ENCODE peak calls at places on chromosomes 11 and 22, in six cellular contexts. A is adrenal gland, Q is upper lobe of right lung, Z is epithelial cell of esophagus, G is cardiac fibroblast, S is hepatocyte. U is an unnamed sample.

GRCh38 chr11:20723366-20723765 is 54.0 kb downstream of the NELL1 start:
- DNase-seq in A (no peak), Q (no peak), Z (no peak), G (no peak), S (no peak), U (no peak)

GRCh38 chr11:60457576-60457975 is 1.9 kb downstream of the MS4A1 start:
- DNase-seq in A (no peak), Q (no peak), Z (no peak), G (no peak), S (no peak), U (no peak)

GRCh38 chr22:39592104-39593060 is 21.8 kb downstream of the CACNA1I start:
- DNase-seq in A (peak), Q (no peak), Z (peak), G (peak), S (peak), U (peak)

GRCh38 chr11:28528217-28528616 is 420.0 kb downstream of the METTL15 start:
- DNase-seq in A (no peak), Q (no peak), Z (no peak), G (no peak), S (no peak), U (no peak)

GRCh38 chr22:24845036-24845918 is 39.3 kb downstream of the SGSM1 start:
- DNase-seq in A (peak), Q (no peak), Z (no peak), G (no peak), S (no peak), U (no peak)

GRCh38 chr22:36021649-36022048 is 7.0 kb downstream of the RBFOX2 start:
- DNase-seq in A (no peak), Q (no peak), Z (no peak), G (no peak), S (no peak), U (no peak)

GRCh38 chr11:96127596-96127959 is 203.7 kb upstream of the MTMR2 start:
- DNase-seq in A (no peak), Q (no peak), Z (no peak), G (no peak), S (no peak), U (no peak)

GRCh38 chr11:59708537-59708936 is 5.1 kb downstream of the OR10V1 start:
- DNase-seq in A (no peak), Q (no peak), Z (no peak), G (no peak), S (no peak), U (no peak)

GRCh38 chr22:41216984-41217383 is 11.9 kb downstream of the L3MBTL2 start:
- DNase-seq in A (no peak), Q (no peak), Z (peak), G (peak), S (no peak), U (no peak)

GRCh38 chr22:35987487-35987886 is 41.1 kb downstream of the RBFOX2 start:
- DNase-seq in A (no peak), Q (no peak), Z (peak), G (peak), S (peak), U (no peak)

GRCh38 chr11:16604784-16605439 is 133.5 kb upstream of the C11orf58 start:
- DNase-seq in A (peak), Q (peak), Z (peak), G (peak), S (peak), U (peak)

GRCh38 chr11:125954123-125954944 is 8.5 kb downstream of the VSIG10L2 start:
- DNase-seq in A (no peak), Q (no peak), Z (no peak), G (no peak), S (no peak), U (no peak)

GRCh38 chr11:123357990-123358827 is 71.9 kb upstream of the GRAMD1B start:
- DNase-seq in A (peak), Q (no peak), Z (peak), G (peak), S (peak), U (peak)

GRCh38 chr11:86068951-86069407 is at the start of gene PICALM:
- DNase-seq in A (peak), Q (peak), Z (peak), G (peak), S (peak), U (peak)

GRCh38 chr11:46446343-46446751 is 54.8 kb upstream of the CHRM4 start:
- DNase-seq in A (no peak), Q (no peak), Z (no peak), G (peak), S (peak), U (no peak)

GRCh38 chr11:10495464-10495786 is 40.4 kb downstream of the AMPD3 start:
- DNase-seq in A (peak), Q (no peak), Z (no peak), G (no peak), S (no peak), U (no peak)

GRCh38 chr11:34653851-34654490 is 33.1 kb downstream of the EHF start:
- DNase-seq in A (peak), Q (peak), Z (peak), G (peak), S (peak), U (peak)

GRCh38 chr11:107583629-107584195 is 7.2 kb upstream of the ELMOD1 start:
- DNase-seq in A (no peak), Q (no peak), Z (peak), G (no peak), S (no peak), U (no peak)

GRCh38 chr11:74462009-74462408 is 5.3 kb downstream of the KCNE3 start:
- DNase-seq in A (peak), Q (peak), Z (no peak), G (peak), S (peak), U (peak)

GRCh38 chr22:28771195-28771791 is 1.2 kb upstream of the CCDC117 start:
- DNase-seq in A (no peak), Q (no peak), Z (peak), G (no peak), S (no peak), U (no peak)

GRCh38 chr22:37060801-37061610 is 9.5 kb downstream of the KCTD17 start:
- DNase-seq in A (no peak), Q (no peak), Z (no peak), G (no peak), S (no peak), U (no peak)

GRCh38 chr11:103055174-103055890 is 36.6 kb downstream of the DCUN1D5 start:
- DNase-seq in A (no peak), Q (no peak), Z (peak), G (peak), S (peak), U (peak)

GRCh38 chr11:6578134-6578533 is 25.3 kb downstream of the RRP8 start:
- DNase-seq in A (no peak), Q (no peak), Z (no peak), G (no peak), S (no peak), U (no peak)

GRCh38 chr11:124988063-124988462 is 34.1 kb downstream of the CCDC15 start:
- DNase-seq in A (no peak), Q (no peak), Z (no peak), G (no peak), S (no peak), U (no peak)

GRCh38 chr11:117075186-117075585 is 23.0 kb downstream of the SIK3 start:
- DNase-seq in A (no peak), Q (no peak), Z (peak), G (no peak), S (no peak), U (no peak)
- TF ChIP-seq CTCF in A (no peak), Q (no peak), Z (no peak), G (no peak), S (no peak), U (no peak)

GRCh38 chr11:116879789-116880402 is 42.5 kb upstream of the APOA1 start:
- DNase-seq in A (no peak), Q (no peak), Z (peak), G (peak), S (peak), U (peak)
- TF ChIP-seq CTCF in A (peak), Q (peak), Z (peak), G (peak), S (peak), U (peak)

GRCh38 chr11:69950120-69950519 is 128.0 kb upstream of the ANO1 start:
- DNase-seq in A (no peak), Q (no peak), Z (peak), G (no peak), S (peak), U (peak)
- TF ChIP-seq CTCF in A (peak), Q (peak), Z (peak), G (peak), S (peak), U (peak)

DNA sequence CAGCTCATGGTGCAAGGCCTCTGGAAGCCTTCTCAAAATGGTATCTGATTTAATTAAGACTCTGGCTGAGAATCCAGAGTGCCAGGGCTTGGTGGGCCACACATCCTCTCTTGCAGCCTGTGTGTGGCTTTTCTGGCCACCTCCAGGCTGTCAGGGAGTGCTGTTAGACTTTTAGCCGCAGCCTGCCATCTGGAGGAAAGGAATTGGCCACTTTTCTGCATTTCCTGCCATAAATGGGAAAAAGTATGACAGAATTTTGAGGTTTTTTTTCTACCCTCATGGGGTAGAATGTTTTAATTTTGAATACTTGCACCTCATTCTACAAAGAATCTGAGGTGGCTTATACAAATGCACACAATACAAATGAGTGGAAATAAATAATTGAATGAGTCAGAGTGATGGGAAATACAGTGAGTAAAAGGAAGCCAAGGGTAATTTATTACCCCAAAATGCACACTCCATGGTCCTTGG is 218.4 kb downstream of the ADAMTS15 start:
- DNase-seq in A (no peak), Q (no peak), Z (no peak), G (peak), S (no peak), U (no peak)
- TF ChIP-seq CTCF in A (no peak), Q (no peak), Z (no peak), G (peak), S (no peak), U (no peak)

GRCh38 chr22:23150762-23151161 is 5.5 kb downstream of the RAB36 start:
- DNase-seq in A (no peak), Q (no peak), Z (no peak), G (no peak), S (no peak), U (no peak)
- TF ChIP-seq CTCF in A (no peak), Q (no peak), Z (no peak), G (no peak), S (no peak), U (no peak)

GRCh38 chr11:129090056-129090455 is 102.1 kb downstream of the ARHGAP32 start:
- DNase-seq in A (no peak), Q (no peak), Z (peak), G (peak), S (no peak), U (no peak)
- TF ChIP-seq CTCF in A (no peak), Q (no peak), Z (no peak), G (no peak), S (no peak), U (no peak)

GRCh38 chr22:30444632-30445437 is 19.3 kb downstream of the MTFP1 start:
- DNase-seq in A (peak), Q (no peak), Z (peak), G (peak), S (peak), U (peak)

GRCh38 chr22:30441088-30441487 is 15.5 kb downstream of the MTFP1 start:
- DNase-seq in A (no peak), Q (no peak), Z (no peak), G (no peak), S (no peak), U (no peak)

GRCh38 chr22:30439836-30440235 is 14.3 kb downstream of the MTFP1 start:
- DNase-seq in A (no peak), Q (no peak), Z (peak), G (no peak), S (no peak), U (no peak)

GRCh38 chr22:30445438-30445936 is 19.9 kb downstream of the MTFP1 start:
- DNase-seq in A (peak), Q (no peak), Z (peak), G (no peak), S (no peak), U (no peak)
- TF ChIP-seq CTCF in A (peak), Q (no peak), Z (no peak), G (no peak), S (no peak), U (no peak)

DNA sequence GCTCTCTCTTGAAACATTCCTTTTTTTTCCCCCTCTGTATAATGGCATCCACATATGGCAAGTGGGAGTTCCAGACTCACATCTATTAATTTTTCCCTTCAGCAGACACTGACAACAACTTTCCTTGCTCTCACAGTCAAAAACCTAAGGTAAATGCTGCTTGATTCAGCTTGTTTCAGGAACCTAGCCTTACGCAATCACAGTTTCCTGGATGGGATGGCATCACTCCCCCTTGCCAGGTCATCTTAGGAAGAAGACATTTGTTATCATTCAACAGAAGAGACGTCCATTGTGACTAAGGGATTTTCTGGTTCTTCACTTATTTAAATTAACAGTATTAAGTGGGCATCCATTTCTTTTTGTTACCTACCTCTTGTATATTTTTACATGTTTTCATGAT is 112.0 kb upstream of the PDGFD start:
- DNase-seq in A (no peak), Q (no peak), Z (peak), G (peak), S (no peak), U (no peak)
- TF ChIP-seq CTCF in A (no peak), Q (no peak), Z (no peak), G (no peak), S (no peak), U (no peak)

DNA sequence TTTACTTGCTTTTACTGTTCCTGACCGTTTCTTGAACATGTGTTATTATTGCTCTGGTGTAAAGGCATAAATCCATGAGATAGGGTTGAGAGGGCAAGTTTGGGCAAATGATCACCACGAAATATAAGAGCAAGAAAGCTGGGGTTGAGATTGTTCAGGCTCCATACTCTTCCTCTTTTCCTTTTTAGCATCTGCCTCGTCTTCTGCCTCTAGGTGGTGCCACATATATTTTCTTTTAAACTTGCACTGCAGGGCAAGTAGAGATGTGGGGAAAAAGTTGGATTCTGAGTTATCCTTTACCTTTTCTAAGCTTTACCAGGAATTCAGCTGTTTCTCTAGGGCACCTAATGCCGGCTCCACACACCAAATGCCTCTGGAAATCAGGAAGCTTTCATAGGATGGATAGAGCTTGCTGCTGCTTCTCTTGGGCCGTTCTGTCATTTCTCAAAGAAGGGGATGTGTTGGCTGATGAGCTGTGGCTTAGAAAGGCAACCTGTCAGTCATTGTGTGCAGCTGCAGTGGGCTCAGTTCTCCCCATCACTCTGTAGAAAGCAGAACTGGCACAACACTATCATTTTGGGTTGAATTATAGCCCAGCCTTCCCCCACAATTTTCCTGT is 98.2 kb downstream of the LDLRAD3 start:
- DNase-seq in A (no peak), Q (no peak), Z (peak), G (peak), S (no peak), U (no peak)
- TF ChIP-seq CTCF in A (peak), Q (peak), Z (peak), G (peak), S (peak), U (peak)

GRCh38 chr11:77114089-77114463 is 11.4 kb downstream of the OMP start:
- DNase-seq in A (no peak), Q (no peak), Z (no peak), G (no peak), S (no peak), U (no peak)
- TF ChIP-seq CTCF in A (no peak), Q (no peak), Z (no peak), G (no peak), S (no peak), U (no peak)